ENCODE peak calls at places on chromosomes 3 and 15, in four cellular contexts. B is K562, X is GM12878, F is HepG2. M is an unnamed sample.

GRCh38 chr3:193240850-193241706 is at the start of gene PLAAT1:
- DNase-seq in B (peak), F (no peak), X (no peak), M (peak)

GRCh38 chr15:28091313-28091712 is 7.8 kb downstream of the OCA2 start:
- DNase-seq in X (no peak), B (no peak), F (no peak), M (no peak)

GRCh38 chr3:82157952-82158351 is 396.5 kb upstream of the GBE1 start:
- DNase-seq in B (no peak), X (no peak), F (no peak), M (no peak)

GRCh38 chr3:85864896-85865295 is 906.1 kb downstream of the CADM2 start:
- DNase-seq in F (no peak), X (no peak), B (no peak), M (no peak)

GRCh38 chr15:49225572-49226281 is 55.7 kb downstream of the GALK2 start:
- DNase-seq in X (no peak), F (no peak), B (peak), M (peak)

GRCh38 chr3:112776000-112776399 is 70.7 kb downstream of the CD200R1L start:
- DNase-seq in B (no peak), F (no peak), X (no peak), M (no peak)

GRCh38 chr15:57025264-57025939 is 107.0 kb downstream of the TCF12 start:
- DNase-seq in F (no peak), B (no peak), X (no peak), M (no peak)

GRCh38 chr3:176961916-176962315 is 235.4 kb downstream of the TBL1XR1 start:
- DNase-seq in F (no peak), B (no peak), X (no peak), M (no peak)

GRCh38 chr15:62672268-62672667 is 370.3 kb upstream of the TPM1 start:
- DNase-seq in F (no peak), X (no peak), B (no peak), M (no peak)

GRCh38 chr15:41078125-41078524 is 38.0 kb downstream of the INO80 start:
- DNase-seq in B (no peak), X (no peak), F (no peak), M (no peak)

GRCh38 chr15:55588070-55588817 is at the start of gene PYGO1:
- DNase-seq in F (peak), B (peak), X (no peak), M (peak)

GRCh38 chr3:160755776-160756304 is at the start of gene PPM1L:
- DNase-seq in B (peak), F (no peak), X (no peak), M (peak)

GRCh38 chr3:56397798-56398197 is 70.5 kb downstream of the ERC2 start:
- DNase-seq in X (no peak), F (no peak), B (no peak), M (no peak)

GRCh38 chr3:195226900-195227447 is 44.0 kb downstream of the XXYLT1 start:
- DNase-seq in F (peak), B (peak), X (no peak), M (no peak)

GRCh38 chr15:77688270-77689058 is 55.8 kb upstream of the LINGO1 start:
- DNase-seq in X (no peak), F (no peak), B (no peak), M (no peak)

GRCh38 chr3:50125541-50126286 is 29.4 kb upstream of the SEMA3F start:
- DNase-seq in B (no peak), F (no peak), X (no peak), M (no peak)

GRCh38 chr3:53005854-53006513 is 39.9 kb downstream of the SFMBT1 start:
- DNase-seq in X (no peak), F (no peak), B (no peak), M (no peak)

GRCh38 chr3:139774570-139775302 is 97.0 kb upstream of the NMNAT3 start:
- DNase-seq in B (no peak), F (no peak), X (no peak), M (peak)

GRCh38 chr3:134527037-134527436 is 41.2 kb downstream of the CEP63 start:
- DNase-seq in B (peak), X (no peak), F (peak), M (peak)

GRCh38 chr15:72139667-72140066 is 21.5 kb downstream of the SENP8 start:
- DNase-seq in F (no peak), B (no peak), X (no peak), M (no peak)

GRCh38 chr3:55567121-55567520 is 80.0 kb upstream of the WNT5A start:
- DNase-seq in B (no peak), F (no peak), X (no peak), M (no peak)

GRCh38 chr15:77589839-77590238 is 42.9 kb downstream of the LINGO1 start:
- DNase-seq in F (peak), X (no peak), B (no peak), M (no peak)

GRCh38 chr3:56484525-56485024 is 16.3 kb upstream of the ERC2 start:
- DNase-seq in F (no peak), B (no peak), X (no peak), M (no peak)

GRCh38 chr15:68059630-68060029 is 5.5 kb downstream of the PIAS1 start:
- DNase-seq in F (no peak), B (no peak), X (no peak), M (no peak)

GRCh38 chr15:41557673-41558399 is 1.2 kb upstream of the TYRO3 start:
- DNase-seq in F (peak), B (peak), X (peak), M (peak)

GRCh38 chr3:153315781-153316180 is 153.8 kb downstream of the RAP2B start:
- DNase-seq in X (no peak), B (no peak), F (no peak), M (no peak)

GRCh38 chr3:100650651-100651611 is 41.5 kb downstream of the ADGRG7 start:
- DNase-seq in B (no peak), X (peak), F (no peak), M (no peak)

GRCh38 chr3:187811580-187812250 is 66.4 kb upstream of the BCL6 start:
- DNase-seq in F (no peak), X (no peak), B (no peak), M (no peak)

GRCh38 chr3:168707900-168708299 is 612.2 kb upstream of the GOLIM4 start:
- DNase-seq in B (no peak), X (no peak), F (no peak), M (no peak)

GRCh38 chr15:78985859-78986470 is 41.1 kb upstream of the CTSH start:
- DNase-seq in F (no peak), B (no peak), X (no peak), M (no peak)

GRCh38 chr15:78987891-78988360 is 43.1 kb upstream of the CTSH start:
- DNase-seq in B (no peak), X (no peak), F (no peak), M (no peak)

GRCh38 chr15:78990278-78990677 is 45.4 kb upstream of the CTSH start:
- DNase-seq in B (no peak), X (no peak), F (no peak), M (no peak)

GRCh38 chr15:78989701-78990248 is 44.9 kb upstream of the CTSH start:
- DNase-seq in F (no peak), B (no peak), X (no peak), M (no peak)

DNA sequence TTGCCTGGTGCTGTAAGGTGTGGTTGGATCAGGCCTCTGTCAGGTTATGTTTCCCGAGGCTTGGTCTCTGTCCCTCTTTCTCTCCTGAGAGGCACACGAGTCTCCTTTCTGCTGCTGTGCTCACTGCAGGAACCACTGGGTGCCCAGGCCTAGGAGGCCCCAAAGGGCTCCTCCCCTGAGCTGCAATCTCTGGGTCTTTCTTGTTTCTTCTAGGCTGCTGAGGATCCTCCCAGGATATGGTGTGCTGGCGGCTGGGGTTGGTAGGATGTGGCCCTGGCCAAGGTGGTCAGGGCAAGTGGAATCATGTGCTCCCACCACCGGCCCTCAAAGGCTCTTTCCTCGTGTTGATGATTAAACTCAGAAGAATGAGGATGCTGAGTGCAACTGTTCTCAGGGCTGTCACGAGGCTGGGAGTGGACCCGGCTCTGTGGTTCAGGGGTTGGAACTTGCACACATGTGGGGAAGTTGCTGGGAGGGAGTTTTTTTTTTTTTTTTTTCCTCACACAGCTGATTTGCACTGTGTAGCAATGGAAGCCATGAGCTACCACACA is 43.6 kb upstream of the CTSH start:
- DNase-seq in X (peak), F (peak), B (no peak), M (no peak)
- TF ChIP-seq FOXK2 in X (no peak), F (peak), B (no peak), M (no peak)

GRCh38 chr3:67947808-67948508 is 293.5 kb upstream of the SUCLG2 start:
- DNase-seq in B (no peak), F (peak), X (no peak), M (no peak)
- TF ChIP-seq SP1 in B (no peak), F (no peak), X (no peak), M (no peak)

GRCh38 chr3:114480442-114480841 is 186.6 kb downstream of the TIGIT start:
- DNase-seq in X (no peak), B (no peak), F (peak), M (no peak)
- TF ChIP-seq FOXK2 in X (no peak), B (no peak), F (no peak), M (no peak)

DNA sequence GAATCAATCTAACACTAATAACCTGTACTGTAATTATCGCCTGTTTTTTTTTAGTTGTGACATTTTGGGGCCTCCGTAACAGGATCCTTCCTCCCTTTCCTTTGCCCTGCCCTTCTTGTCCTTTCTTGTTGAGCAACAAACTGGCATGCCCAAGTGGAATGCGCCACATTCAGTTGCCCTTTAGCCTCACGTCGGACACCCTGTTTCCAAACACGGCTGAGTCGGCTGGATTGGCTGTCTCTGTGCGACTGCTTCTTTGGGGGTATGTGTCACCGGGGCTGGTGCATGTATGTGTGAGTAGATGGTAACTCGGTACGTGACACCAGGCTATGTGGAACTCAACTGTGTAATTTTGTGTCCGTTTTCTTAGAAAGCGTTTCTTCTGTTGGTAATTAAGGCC is 24.1 kb downstream of the TRAK1 start:
- DNase-seq in B (no peak), F (peak), X (no peak), M (no peak)
- TF ChIP-seq SP1 in B (no peak), F (no peak), X (no peak), M (no peak)

GRCh38 chr3:142853270-142854163 is 35.4 kb downstream of the PCOLCE2 start:
- DNase-seq in B (no peak), F (peak), X (no peak), M (no peak)
- TF ChIP-seq FOXK2 in B (no peak), F (no peak), X (no peak), M (no peak)

DNA sequence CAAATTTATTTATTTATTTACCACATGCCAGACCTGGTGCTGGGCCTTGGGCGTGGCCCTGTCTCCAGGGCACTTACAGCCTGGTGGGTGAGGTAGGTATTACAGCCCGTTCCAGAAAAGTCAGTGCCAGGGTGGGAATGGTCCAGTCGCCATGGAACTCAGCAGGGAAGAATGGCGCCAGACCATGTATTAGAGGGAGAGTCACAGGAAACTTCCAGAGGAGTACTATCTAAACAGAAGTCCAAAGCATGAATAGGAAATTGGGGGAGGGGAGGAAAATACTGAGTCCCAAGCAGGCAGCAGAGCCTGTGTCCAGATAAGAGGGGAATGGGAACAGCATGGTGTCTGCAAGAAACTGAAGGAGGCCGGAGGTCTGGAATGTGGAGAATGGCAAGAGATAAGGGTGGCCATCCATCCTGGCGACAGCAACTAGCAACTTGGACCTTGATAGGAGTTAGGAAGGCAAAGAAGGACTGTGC is 27.0 kb downstream of the SH3BP5 start:
- DNase-seq in B (peak), F (no peak), X (no peak), M (peak)
- TF ChIP-seq SP1 in B (no peak), F (no peak), X (no peak), M (no peak)